ENCODE peak calls at places on chromosome 11, in nine cellular contexts. L is T follicular helper cell; X is Kasumi-1; U is naive thymus-derived CD8-positive, alpha-beta T cell; F is AG04450; I is fibroblast of lung; C is NCI-H1417; R is mesenchymal stem cell; O is PC-3. B is an unnamed sample.

GRCh38 chr11:30984442-30984816 is 385.1 kb downstream of the DCDC1 start:
- DNase-seq in R (no peak), L (no peak), I (peak), C (no peak), O (no peak), X (no peak), U (no peak), F (no peak), B (no peak)

GRCh38 chr11:95989216-95989615 is 65.3 kb upstream of the MTMR2 start:
- DNase-seq in C (no peak), L (no peak), F (no peak), U (no peak), O (no peak), X (no peak), R (no peak), I (no peak), B (no peak)

GRCh38 chr11:3074912-3075589 is 17.8 kb upstream of the CARS1 start:
- DNase-seq in F (no peak), I (no peak), O (peak), R (no peak), C (no peak), L (no peak), X (no peak), U (no peak), B (no peak)

GRCh38 chr11:119509969-119510401 is 87.0 kb upstream of the THY1 start:
- DNase-seq in R (peak), I (peak), X (no peak), O (peak), C (no peak), U (no peak), F (peak), L (no peak), B (no peak)

GRCh38 chr11:121595717-121596156 is 143.0 kb upstream of the SORL1-AS1 start:
- DNase-seq in L (no peak), R (peak), I (peak), F (peak), O (peak), C (no peak), U (no peak), X (no peak), B (no peak)

GRCh38 chr11:61912991-61913698 is 4.2 kb downstream of the RAB3IL1 start:
- DNase-seq in O (no peak), C (no peak), I (no peak), F (no peak), X (no peak), R (no peak), L (no peak), U (no peak), B (peak)

GRCh38 chr11:38530226-38530625 is 1932.2 kb upstream of the RAG2 start:
- DNase-seq in C (no peak), L (no peak), O (peak), X (no peak), U (no peak), I (no peak), R (no peak), F (no peak), B (no peak)

GRCh38 chr11:60314607-60315321 is 12.3 kb upstream of the MS4A6E start:
- DNase-seq in I (no peak), F (no peak), U (no peak), O (no peak), L (no peak), R (no peak), C (no peak), X (no peak), B (no peak)

GRCh38 chr11:117420598-117420997 is 92.9 kb downstream of the CEP164 start:
- DNase-seq in C (no peak), O (no peak), L (no peak), U (no peak), R (no peak), X (no peak), I (no peak), F (no peak), B (no peak)

GRCh38 chr11:26583550-26583949 is 11.5 kb upstream of the MUC15 start:
- DNase-seq in L (no peak), R (peak), C (no peak), O (peak), U (no peak), F (no peak), X (no peak), I (peak), B (no peak)

GRCh38 chr11:76524919-76525318 is 80.1 kb downstream of the EMSY start:
- DNase-seq in O (peak), L (no peak), R (no peak), C (no peak), X (no peak), F (no peak), I (peak), U (no peak), B (no peak)

GRCh38 chr11:130068546-130068985 is 1.1 kb upstream of the APLP2 start:
- DNase-seq in L (no peak), O (no peak), R (no peak), C (no peak), I (no peak), F (no peak), X (peak), U (no peak), B (no peak)

GRCh38 chr11:4610258-4610935 is 2.4 kb upstream of the TRIM68 start:
- DNase-seq in F (no peak), X (peak), I (peak), O (no peak), C (no peak), L (no peak), R (peak), U (no peak), B (no peak)

GRCh38 chr11:67581469-67581868 is 2.1 kb upstream of the GSTP1 start:
- DNase-seq in F (no peak), L (no peak), I (no peak), O (no peak), X (no peak), C (no peak), R (no peak), U (no peak), B (no peak)

GRCh38 chr11:72787262-72788104 is 6.4 kb downstream of the STARD10 start:
- DNase-seq in X (peak), U (no peak), L (no peak), O (no peak), I (no peak), R (no peak), F (no peak), C (peak), B (no peak)

GRCh38 chr11:14542384-14542783 is 22.2 kb upstream of the PSMA1 start:
- DNase-seq in O (no peak), R (no peak), I (no peak), C (no peak), X (no peak), F (no peak), L (no peak), U (no peak), B (no peak)

GRCh38 chr11:1478544-1478943 is 8.0 kb downstream of the MOB2 start:
- DNase-seq in C (no peak), I (no peak), X (peak), F (no peak), O (no peak), R (no peak), L (no peak), U (no peak), B (no peak)

GRCh38 chr11:59255281-59255680 is 42.6 kb upstream of the MPEG1 start:
- DNase-seq in X (no peak), C (no peak), F (no peak), L (no peak), R (no peak), O (peak), I (no peak), U (no peak), B (no peak)

GRCh38 chr11:131305005-131305404 is 65.4 kb upstream of the NTM start:
- DNase-seq in C (no peak), O (no peak), F (no peak), L (no peak), I (no peak), R (no peak), X (no peak), U (no peak), B (no peak)

B was measured in endothelial cell.